ENCODE peak calls at places on chromosomes 12 and 14, in seven cellular contexts. W is NB4, S is upper lobe of right lung, B is right cardiac atrium, H is thoracic aorta, E is epithelial cell of esophagus, C is fibroblast of mammary gland. R is an unnamed sample.

GRCh38 chr14:70708717-70709570 is 67.2 kb downstream of the TTC9 start:
- DNase-seq in W (no peak), S (no peak), B (no peak), H (no peak), E (no peak), C (no peak), R (no peak)

GRCh38 chr12:8742501-8742900 is 44.7 kb downstream of the RIMKLB start:
- DNase-seq in W (no peak), S (no peak), B (no peak), H (no peak), E (peak), C (peak), R (peak)

GRCh38 chr14:53011053-53011462 is 60.2 kb upstream of the FERMT2 start:
- DNase-seq in W (no peak), S (no peak), B (peak), H (peak), E (peak), C (peak), R (peak)

GRCh38 chr12:56451147-56451546 is 1.9 kb upstream of the TIMELESS start:
- DNase-seq in W (no peak), S (no peak), B (no peak), H (no peak), E (no peak), C (no peak), R (no peak)

GRCh38 chr14:96030136-96030760 is 8.9 kb upstream of the C14orf132 start:
- DNase-seq in W (no peak), S (peak), B (no peak), H (no peak), E (no peak), C (no peak), R (no peak)

GRCh38 chr12:127942981-127943380 is 324.0 kb upstream of the TMEM132C start:
- DNase-seq in W (no peak), S (no peak), B (no peak), H (no peak), E (no peak), C (no peak), R (no peak)

GRCh38 chr12:109147954-109148353 is 31.6 kb downstream of the ACACB start:
- DNase-seq in W (no peak), S (no peak), B (no peak), H (no peak), E (no peak), C (peak), R (peak)

GRCh38 chr12:30853561-30854133 is 72.9 kb upstream of the TSPAN11 start:
- DNase-seq in W (no peak), S (no peak), B (peak), H (no peak), E (no peak), C (no peak), R (no peak)

GRCh38 chr12:79482323-79482722 is 208.4 kb downstream of the PAWR start:
- DNase-seq in W (no peak), S (no peak), B (no peak), H (no peak), E (no peak), C (no peak), R (no peak)

GRCh38 chr14:30559638-30560071 is 697 bp downstream of the G2E3 start:
- DNase-seq in W (peak), S (no peak), B (no peak), H (no peak), E (peak), C (peak), R (no peak)

GRCh38 chr14:64212666-64213065 is 81.5 kb downstream of the ESR2 start:
- DNase-seq in W (no peak), S (no peak), B (no peak), H (no peak), E (peak), C (no peak), R (no peak)

GRCh38 chr14:64208981-64209380 is 85.2 kb downstream of the ESR2 start:
- DNase-seq in W (no peak), S (no peak), B (no peak), H (no peak), E (no peak), C (no peak), R (no peak)

GRCh38 chr14:64210211-64210610 is 84.0 kb downstream of the ESR2 start:
- DNase-seq in W (no peak), S (no peak), B (no peak), H (no peak), E (no peak), C (no peak), R (no peak)

GRCh38 chr14:64208261-64208660 is 85.9 kb downstream of the ESR2 start:
- DNase-seq in W (no peak), S (no peak), B (no peak), H (no peak), E (no peak), C (no peak), R (no peak)

GRCh38 chr14:64209428-64210165 is 84.6 kb downstream of the ESR2 start:
- DNase-seq in W (peak), S (peak), B (peak), H (no peak), E (no peak), C (peak), R (no peak)
- H3K4me3 ChIP-seq in W (no peak), S (peak), B (no peak), H (no peak), E (no peak), C (no peak), R (no peak)

GRCh38 chr14:75025082-75025481 is 22.4 kb downstream of the EIF2B2 start:
- DNase-seq in W (peak), S (no peak), B (no peak), H (no peak), E (peak), C (no peak), R (no peak)
- H3K4me3 ChIP-seq in W (no peak), S (no peak), B (no peak), H (no peak), E (no peak), C (no peak), R (no peak)

GRCh38 chr12:5523396-5524115 is 91.6 kb downstream of the NTF3 start:
- DNase-seq in W (no peak), S (no peak), B (no peak), H (no peak), E (no peak), C (no peak), R (no peak)

GRCh38 chr12:5520831-5521230 is 88.9 kb downstream of the NTF3 start:
- DNase-seq in W (no peak), S (no peak), B (no peak), H (no peak), E (no peak), C (no peak), R (no peak)

GRCh38 chr12:5521456-5522325 is 89.8 kb downstream of the NTF3 start:
- DNase-seq in W (no peak), S (no peak), B (no peak), H (no peak), E (no peak), C (no peak), R (no peak)

GRCh38 chr12:5524116-5524768 is 92.3 kb downstream of the NTF3 start:
- DNase-seq in W (no peak), S (no peak), B (no peak), H (no peak), E (no peak), C (no peak), R (no peak)

DNA sequence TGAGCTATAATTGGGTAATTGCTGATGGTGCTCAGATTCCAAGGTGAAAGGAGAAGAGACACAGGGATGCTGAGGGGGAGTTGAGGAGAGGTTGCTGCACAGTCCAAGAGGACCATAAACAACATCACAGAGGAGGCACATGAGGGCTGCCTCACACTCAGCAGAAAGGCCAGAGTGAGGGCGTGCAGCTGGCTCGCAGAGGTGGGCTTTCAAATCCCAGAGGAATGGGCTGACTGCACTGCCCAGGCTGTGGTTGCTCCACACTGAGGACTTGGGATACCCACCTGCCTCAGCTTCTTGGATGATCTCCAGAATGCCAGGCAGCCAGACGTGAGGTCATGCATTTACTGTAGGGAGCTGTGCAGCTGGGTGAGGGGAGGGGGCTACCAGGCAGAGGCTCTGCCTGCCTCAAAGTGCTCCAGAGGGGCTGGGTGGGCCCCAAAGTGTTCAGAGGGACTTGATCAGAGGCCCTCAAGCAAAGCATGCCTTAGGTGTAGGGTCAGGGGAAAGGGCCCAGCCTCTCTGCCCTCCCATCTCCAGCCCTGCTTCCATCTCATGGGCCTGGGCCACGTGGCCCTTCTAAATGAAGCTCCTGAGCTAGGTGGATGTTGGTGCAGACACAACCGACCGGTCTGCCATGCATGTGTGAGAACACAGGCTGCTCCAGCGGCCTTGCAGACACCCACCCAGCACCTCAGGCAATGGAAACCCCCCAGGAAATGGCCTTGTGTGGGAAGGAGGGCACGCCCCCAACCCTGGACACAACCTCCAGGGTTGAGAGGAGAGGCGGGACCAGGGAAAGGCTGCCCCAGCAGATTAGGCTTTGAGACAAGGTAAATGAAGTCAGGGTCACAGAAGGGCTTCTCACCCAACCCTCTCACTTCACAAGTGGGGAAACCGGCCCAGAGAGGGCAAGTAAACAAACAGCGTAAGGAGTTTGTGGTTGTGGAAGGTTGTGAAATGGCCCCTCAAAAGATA is 90.7 kb downstream of the NTF3 start:
- DNase-seq in W (no peak), S (no peak), B (no peak), H (no peak), E (no peak), C (no peak), R (no peak)
- H3K4me3 ChIP-seq in W (no peak), S (no peak), B (no peak), H (no peak), E (no peak), C (no peak), R (no peak)

GRCh38 chr12:6631549-6631961 is 4.2 kb downstream of the LPAR5 start:
- DNase-seq in W (no peak), S (no peak), B (no peak), H (no peak), E (no peak), C (no peak), R (no peak)
- H3K4me3 ChIP-seq in W (no peak), S (peak), B (no peak), H (no peak), E (no peak), C (no peak), R (no peak)

DNA sequence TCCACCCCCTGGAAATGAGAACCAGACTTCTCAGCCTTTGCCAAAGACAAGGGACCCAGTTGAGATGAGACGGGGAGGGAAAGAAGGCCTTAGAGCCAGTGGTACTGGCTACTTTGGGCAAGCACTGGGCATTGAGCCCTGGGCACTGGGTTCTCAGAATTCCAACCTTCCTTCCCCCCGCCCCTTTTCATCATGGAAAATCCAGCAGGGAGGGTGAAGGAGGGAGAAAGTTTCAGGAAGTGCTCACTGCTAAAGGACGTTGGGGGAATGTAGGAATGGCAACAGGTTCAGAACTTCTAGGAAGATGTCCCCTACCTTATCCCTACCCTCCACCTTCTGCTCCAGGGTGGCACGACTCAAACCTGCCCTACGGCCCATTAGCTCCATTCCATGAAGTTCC is 4.2 kb upstream of the TNS2 start:
- DNase-seq in W (no peak), S (no peak), B (peak), H (no peak), E (no peak), C (no peak), R (no peak)
- H3K4me3 ChIP-seq in W (no peak), S (peak), B (peak), H (peak), E (no peak), C (peak), R (peak)

GRCh38 chr14:62123959-62124358 is 361.7 kb downstream of the SNAPC1 start:
- DNase-seq in W (no peak), S (no peak), B (no peak), H (no peak), E (no peak), C (no peak), R (no peak)

GRCh38 chr14:62117010-62117717 is 354.9 kb downstream of the SNAPC1 start:
- DNase-seq in W (no peak), S (peak), B (peak), H (no peak), E (peak), C (peak), R (peak)

GRCh38 chr14:62118871-62119270 is 356.7 kb downstream of the SNAPC1 start:
- DNase-seq in W (no peak), S (no peak), B (no peak), H (no peak), E (no peak), C (no peak), R (no peak)

GRCh38 chr14:62117718-62118164 is 355.5 kb downstream of the SNAPC1 start:
- DNase-seq in W (no peak), S (no peak), B (no peak), H (no peak), E (no peak), C (no peak), R (no peak)

DNA sequence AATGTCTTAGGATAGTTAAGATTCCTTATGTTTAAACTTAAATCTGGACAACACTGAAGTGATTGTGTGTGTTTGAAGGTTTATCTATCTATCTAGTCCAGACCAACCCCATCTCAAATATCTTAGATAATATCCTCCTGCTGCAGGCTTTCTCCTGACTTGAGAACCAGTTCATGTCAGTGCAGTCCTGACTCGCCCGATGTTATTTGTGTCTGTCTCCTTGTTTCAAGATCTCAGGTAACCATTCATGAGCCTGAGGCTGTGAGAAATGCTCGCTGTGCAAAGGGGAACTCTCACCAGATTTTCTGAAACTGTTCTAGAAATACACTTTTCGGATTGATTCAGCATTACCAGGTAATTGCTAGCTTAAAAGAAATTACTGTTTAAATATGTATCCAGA is 356.2 kb downstream of the SNAPC1 start:
- DNase-seq in W (no peak), S (no peak), B (no peak), H (no peak), E (peak), C (no peak), R (no peak)
- H3K4me3 ChIP-seq in W (no peak), S (no peak), B (no peak), H (no peak), E (no peak), C (no peak), R (no peak)

GRCh38 chr14:105203057-105203494 is 22.0 kb upstream of the NUDT14 start:
- DNase-seq in W (peak), S (peak), B (peak), H (peak), E (peak), C (peak), R (no peak)

GRCh38 chr14:105203701-105204100 is 22.6 kb upstream of the NUDT14 start:
- DNase-seq in W (no peak), S (no peak), B (peak), H (no peak), E (no peak), C (no peak), R (no peak)

GRCh38 chr14:105204931-105205717 is 24.0 kb upstream of the NUDT14 start:
- DNase-seq in W (no peak), S (no peak), B (peak), H (no peak), E (no peak), C (no peak), R (no peak)

GRCh38 chr14:105205718-105206208 is 24.7 kb upstream of the NUDT14 start:
- DNase-seq in W (no peak), S (peak), B (peak), H (no peak), E (no peak), C (no peak), R (no peak)

GRCh38 chr14:105204206-105204930 is 23.3 kb upstream of the NUDT14 start:
- DNase-seq in W (no peak), S (peak), B (peak), H (no peak), E (peak), C (peak), R (no peak)
- H3K4me3 ChIP-seq in W (no peak), S (no peak), B (no peak), H (no peak), E (no peak), C (no peak), R (no peak)

DNA sequence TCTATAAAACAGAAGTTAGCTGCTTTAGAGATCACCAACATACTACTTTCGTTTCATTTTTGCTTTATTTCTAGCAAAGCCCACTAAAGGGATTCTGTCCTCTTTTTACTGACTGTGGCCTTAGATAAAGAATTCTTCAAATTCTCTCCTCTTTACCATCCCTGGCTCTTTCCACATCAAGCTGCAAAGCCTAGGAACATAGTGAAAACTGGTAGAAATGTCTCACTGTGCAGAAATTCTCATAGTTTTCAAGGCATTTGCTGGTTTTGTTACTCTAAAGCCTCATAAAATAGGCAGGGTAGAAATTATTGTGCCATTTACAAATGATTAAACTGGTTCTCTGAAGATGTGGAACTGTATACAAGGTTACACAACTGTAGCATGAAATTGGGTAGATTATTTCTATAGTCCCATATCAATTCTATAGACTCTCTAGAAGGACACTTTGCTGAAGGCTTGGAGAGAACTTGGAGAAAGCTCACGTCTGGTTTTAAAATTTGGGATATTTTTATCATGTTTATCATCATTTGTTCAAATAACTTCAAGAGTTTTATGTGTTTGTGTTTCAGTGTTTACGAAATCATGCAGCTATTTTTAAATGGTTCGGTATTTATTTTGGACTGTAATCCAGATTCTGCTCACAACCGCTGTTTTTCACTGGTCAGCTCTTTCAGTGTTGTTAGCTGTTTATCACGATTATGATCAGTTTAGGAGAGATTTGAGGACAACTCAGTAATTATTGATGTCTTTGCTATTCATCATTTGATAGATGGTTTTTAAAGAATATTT is 36.8 kb upstream of the CSRP2 start:
- DNase-seq in W (no peak), S (no peak), B (no peak), H (no peak), E (no peak), C (peak), R (no peak)
- H3K4me3 ChIP-seq in W (no peak), S (no peak), B (no peak), H (peak), E (no peak), C (no peak), R (no peak)